ENCODE peak calls at places on chromosomes 5 and 9, in six cellular contexts. D is PC-3; P is AG09309; T is DMS153; S is stimulated activated CD8-positive, alpha-beta memory T cell treated with anti-CD3 and anti-CD28 coated beads, Interleukin-15, amount 100 ng/mL, for 48 hours; U is Right ventricle myocardium superior. Q is an unnamed sample.

GRCh38 chr9:33498387-33498786 is 24.7 kb upstream of the NOL6 start:
- DNase-seq in D (peak), P (no peak), T (no peak), S (no peak), U (no peak), Q (no peak)

GRCh38 chr5:142825378-142826089 is 55.4 kb downstream of the ARHGAP26 start:
- DNase-seq in D (no peak), P (no peak), T (no peak), S (no peak), U (no peak), Q (no peak)

GRCh38 chr9:37172511-37172910 is 52.1 kb downstream of the ZCCHC7 start:
- DNase-seq in D (no peak), P (no peak), T (no peak), S (no peak), U (no peak), Q (peak)

GRCh38 chr5:139422307-139422893 is 16.9 kb downstream of the DNAJC18 start:
- DNase-seq in D (peak), P (peak), T (peak), S (no peak), U (no peak), Q (peak)

GRCh38 chr5:107640568-107640967 is 30.2 kb downstream of the EFNA5 start:
- DNase-seq in D (no peak), P (no peak), T (peak), S (no peak), U (no peak), Q (no peak)

GRCh38 chr5:65050826-65051498 is 282.2 kb downstream of the CWC27 start:
- DNase-seq in D (no peak), P (no peak), T (no peak), S (no peak), U (no peak), Q (no peak)

GRCh38 chr5:149024477-149024876 is 38.4 kb downstream of the SH3TC2 start:
- DNase-seq in D (peak), P (no peak), T (no peak), S (no peak), U (no peak), Q (no peak)

GRCh38 chr5:151254533-151254932 is 1.5 kb downstream of the GM2A start:
- DNase-seq in D (no peak), P (no peak), T (no peak), S (no peak), U (no peak), Q (peak)

GRCh38 chr5:17415282-17415681 is 82.7 kb upstream of the TAF11L2 start:
- DNase-seq in D (no peak), P (no peak), T (peak), S (no peak), U (no peak), Q (no peak)

GRCh38 chr5:10684303-10685086 is 76.5 kb downstream of the DAP start:
- DNase-seq in D (no peak), P (no peak), T (no peak), S (no peak), U (no peak), Q (peak)

GRCh38 chr5:113336975-113337374 is 97.8 kb downstream of the TSSK1B start:
- DNase-seq in D (peak), P (peak), T (no peak), S (no peak), U (no peak), Q (peak)

GRCh38 chr9:70406446-70406862 is 8.0 kb downstream of the KLF9 start:
- DNase-seq in D (no peak), P (no peak), T (no peak), S (peak), U (no peak), Q (no peak)

GRCh38 chr9:32926901-32927300 is 74.5 kb downstream of the APTX start:
- DNase-seq in D (peak), P (no peak), T (no peak), S (no peak), U (no peak), Q (no peak)

Q was measured in mammary epithelial cell.